ENCODE peak calls at places on chromosomes 11 and 22, in nine cellular contexts. U is nephron progenitor cell, F is foreskin keratinocyte, L is kidney, Z is Peyer's patch, V is endothelial cell of umbilical vein, B is GM13977, H is lower leg skin, T is body of pancreas. Y is an unnamed sample.

GRCh38 chr11:59545179-59546020 is 34.1 kb downstream of the OR4D9 start:
- DNase-seq in U (no peak), F (no peak), L (no peak), Z (no peak), V (peak), B (no peak), H (no peak), T (no peak), Y (no peak)

GRCh38 chr11:19199766-19200165 is 2.0 kb downstream of the CSRP3 start:
- DNase-seq in U (no peak), F (no peak), L (no peak), Z (no peak), V (peak), B (no peak), H (no peak), T (no peak), Y (no peak)

GRCh38 chr11:18974192-18974591 is 35.0 kb upstream of the MRGPRX1 start:
- DNase-seq in U (no peak), F (no peak), L (no peak), Z (no peak), V (no peak), B (no peak), H (no peak), T (no peak), Y (no peak)

GRCh38 chr11:86919557-86920210 is 35.5 kb downstream of the FZD4 start:
- DNase-seq in U (no peak), F (no peak), L (no peak), Z (no peak), V (peak), B (peak), H (no peak), T (no peak), Y (peak)

GRCh38 chr11:65639623-65640482 is 2.0 kb downstream of the SIPA1 start:
- DNase-seq in U (no peak), F (no peak), L (peak), Z (no peak), V (peak), B (peak), H (no peak), T (no peak), Y (peak)

GRCh38 chr22:39997939-39998726 is 3.4 kb downstream of the FAM83F start:
- DNase-seq in U (peak), F (no peak), L (peak), Z (peak), V (peak), B (no peak), H (no peak), T (peak), Y (no peak)

GRCh38 chr11:126589492-126589803 is 234.0 kb downstream of the ST3GAL4 start:
- DNase-seq in U (no peak), F (no peak), L (no peak), Z (no peak), V (no peak), B (no peak), H (no peak), T (no peak), Y (no peak)

GRCh38 chr11:59174664-59175033 is 2.7 kb downstream of the DTX4 start:
- DNase-seq in U (no peak), F (peak), L (no peak), Z (peak), V (no peak), B (no peak), H (no peak), T (no peak), Y (no peak)

GRCh38 chr22:25546242-25546641 is 18.2 kb upstream of the GRK3 start:
- DNase-seq in U (no peak), F (no peak), L (no peak), Z (no peak), V (no peak), B (no peak), H (no peak), T (no peak), Y (no peak)

GRCh38 chr22:31127181-31127772 is 4.5 kb downstream of the INPP5J start:
- DNase-seq in U (no peak), F (no peak), L (no peak), Z (no peak), V (no peak), B (no peak), H (no peak), T (no peak), Y (peak)

GRCh38 chr11:70111269-70112016 is 33.3 kb downstream of the ANO1 start:
- DNase-seq in U (peak), F (no peak), L (peak), Z (peak), V (no peak), B (no peak), H (peak), T (peak), Y (no peak)

GRCh38 chr11:62664405-62665074 is 470 bp downstream of the C11orf98 start:
- DNase-seq in U (peak), F (peak), L (peak), Z (no peak), V (no peak), B (peak), H (no peak), T (peak), Y (peak)

GRCh38 chr11:96464695-96465307 is 75.0 kb downstream of the JRKL start:
- DNase-seq in U (peak), F (no peak), L (no peak), Z (no peak), V (peak), B (peak), H (no peak), T (no peak), Y (no peak)

GRCh38 chr22:47209077-47209514 is 446.6 kb downstream of the TBC1D22A start:
- DNase-seq in U (no peak), F (no peak), L (peak), Z (peak), V (no peak), B (no peak), H (peak), T (peak), Y (no peak)

GRCh38 chr22:40951795-40952602 is 821 bp downstream of the RBX1 start:
- DNase-seq in U (no peak), F (peak), L (no peak), Z (no peak), V (no peak), B (peak), H (no peak), T (no peak), Y (peak)

GRCh38 chr11:35615911-35616900 is 2.1 kb upstream of the FJX1 start:
- DNase-seq in U (no peak), F (no peak), L (no peak), Z (no peak), V (peak), B (peak), H (no peak), T (no peak), Y (peak)

GRCh38 chr11:82733444-82734119 is at the start of gene FAM181B:
- DNase-seq in U (peak), F (no peak), L (peak), Z (peak), V (peak), B (no peak), H (peak), T (peak), Y (peak)

GRCh38 chr11:69374110-69374981 is 80.4 kb downstream of the MYEOV start:
- DNase-seq in U (no peak), F (no peak), L (peak), Z (peak), V (peak), B (no peak), H (peak), T (peak), Y (no peak)

GRCh38 chr11:46361283-46362145 is 14.3 kb downstream of the DGKZ start:
- DNase-seq in U (peak), F (no peak), L (peak), Z (no peak), V (peak), B (peak), H (peak), T (no peak), Y (peak)

GRCh38 chr11:105937738-105938137 is 84.3 kb downstream of the MSANTD4 start:
- DNase-seq in U (no peak), F (no peak), L (no peak), Z (no peak), V (peak), B (no peak), H (no peak), T (no peak), Y (no peak)

GRCh38 chr11:12434255-12434654 is 56.9 kb downstream of the PARVA start:
- DNase-seq in U (no peak), F (no peak), L (no peak), Z (no peak), V (no peak), B (no peak), H (no peak), T (no peak), Y (no peak)

GRCh38 chr11:21861314-21861713 is 331.6 kb upstream of the ANO5 start:
- DNase-seq in U (no peak), F (no peak), L (no peak), Z (no peak), V (no peak), B (no peak), H (no peak), T (no peak), Y (no peak)

GRCh38 chr11:85827768-85828639 is 17.1 kb upstream of the SYTL2 start:
- DNase-seq in U (no peak), F (no peak), L (no peak), Z (no peak), V (peak), B (no peak), H (no peak), T (no peak), Y (peak)

GRCh38 chr22:50260801-50261614 is 475 bp downstream of the MAPK12 start:
- DNase-seq in U (peak), F (no peak), L (no peak), Z (no peak), V (peak), B (peak), H (no peak), T (no peak), Y (peak)

GRCh38 chr11:28461846-28462245 is 353.7 kb downstream of the METTL15 start:
- DNase-seq in U (no peak), F (no peak), L (no peak), Z (no peak), V (peak), B (no peak), H (no peak), T (no peak), Y (no peak)

DNA sequence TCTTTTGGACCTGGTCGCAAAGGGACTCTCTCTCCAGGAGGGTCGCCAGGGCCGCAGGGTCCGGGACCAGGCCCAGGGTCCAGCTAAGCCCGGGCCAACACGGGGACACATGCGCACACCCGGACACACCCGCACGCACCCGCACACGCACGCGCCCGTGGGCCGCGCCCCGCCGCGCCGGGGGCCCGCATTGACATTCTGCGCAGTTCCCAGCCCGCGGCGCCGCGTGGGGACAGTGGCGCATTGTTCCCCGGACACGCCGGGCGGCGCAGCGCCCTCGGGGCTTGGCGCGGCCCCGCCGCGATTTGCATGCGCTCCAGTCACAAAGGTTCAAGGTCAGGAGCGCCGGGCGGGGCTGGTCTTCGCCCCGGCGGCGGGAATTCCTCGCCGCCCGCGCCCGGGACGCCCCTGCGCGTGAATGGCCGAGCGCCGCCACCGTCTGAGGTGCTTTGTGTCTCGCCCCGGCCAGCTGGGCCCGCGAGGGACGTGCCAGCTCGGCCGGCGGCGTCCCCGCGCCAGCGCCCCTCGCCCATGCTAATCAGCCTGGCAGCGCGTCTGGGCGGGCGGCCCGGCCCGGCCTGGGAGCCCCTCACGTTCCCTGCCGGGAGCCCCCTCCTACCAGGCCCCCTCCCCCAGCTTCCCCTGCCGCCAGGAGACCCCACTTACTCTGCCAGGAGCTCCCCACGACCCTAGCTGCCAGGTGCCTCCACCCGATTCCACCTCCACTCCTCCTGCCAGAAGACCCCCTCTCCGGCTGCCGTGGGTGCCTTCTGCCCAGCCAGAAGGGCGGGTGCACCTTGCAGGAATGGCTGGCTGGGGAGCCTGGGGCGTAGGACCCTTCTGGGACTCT is 50.5 kb upstream of the WNT7B start:
- DNase-seq in U (peak), F (no peak), L (peak), Z (peak), V (no peak), B (no peak), H (no peak), T (peak), Y (no peak)
- TF ChIP-seq CTCF in U (no peak), F (peak), L (peak), Z (no peak), V (no peak), B (no peak), H (no peak), T (no peak), Y (no peak)

DNA sequence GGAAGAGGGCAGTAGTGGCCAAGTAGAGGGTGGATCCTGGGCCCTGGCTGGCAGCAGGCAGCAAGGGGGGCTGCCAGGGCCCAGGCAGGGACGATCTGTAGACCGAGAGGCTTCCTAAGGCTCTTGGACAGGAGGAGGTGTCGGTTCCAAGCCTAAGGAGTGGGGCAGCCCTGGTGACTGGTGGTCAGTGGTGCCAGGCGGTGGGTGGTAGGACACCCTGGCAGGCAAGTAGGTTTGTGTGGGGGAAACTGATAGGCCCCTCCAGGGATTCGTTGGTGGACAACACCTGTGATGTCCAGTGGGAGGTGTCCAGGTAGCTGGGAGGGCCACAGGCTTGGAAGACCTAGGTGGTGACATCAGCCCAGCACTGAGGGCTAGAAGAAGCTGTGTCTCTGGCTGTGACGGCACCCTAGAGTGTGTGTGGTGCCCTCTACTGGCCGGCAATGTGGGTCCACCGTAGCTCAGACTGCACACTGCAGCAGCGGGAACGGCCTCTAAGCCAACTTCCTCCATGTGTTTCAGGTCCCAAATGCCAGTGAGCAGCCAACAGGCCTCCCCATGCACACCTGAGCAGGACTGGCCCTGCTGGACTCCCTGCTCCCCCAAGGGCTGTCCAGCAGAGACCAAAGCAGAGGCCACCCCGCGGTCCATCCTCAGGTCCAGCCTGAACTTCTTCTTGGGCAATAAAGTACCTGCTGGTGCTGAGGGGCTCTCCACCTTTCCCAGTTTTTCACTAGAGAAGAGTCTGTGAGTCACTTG is 9.4 kb upstream of the SAMM50 start:
- DNase-seq in U (peak), F (no peak), L (no peak), Z (peak), V (peak), B (peak), H (no peak), T (peak), Y (peak)
- TF ChIP-seq CTCF in U (peak), F (peak), L (peak), Z (no peak), V (peak), B (peak), H (no peak), T (peak), Y (peak)

DNA sequence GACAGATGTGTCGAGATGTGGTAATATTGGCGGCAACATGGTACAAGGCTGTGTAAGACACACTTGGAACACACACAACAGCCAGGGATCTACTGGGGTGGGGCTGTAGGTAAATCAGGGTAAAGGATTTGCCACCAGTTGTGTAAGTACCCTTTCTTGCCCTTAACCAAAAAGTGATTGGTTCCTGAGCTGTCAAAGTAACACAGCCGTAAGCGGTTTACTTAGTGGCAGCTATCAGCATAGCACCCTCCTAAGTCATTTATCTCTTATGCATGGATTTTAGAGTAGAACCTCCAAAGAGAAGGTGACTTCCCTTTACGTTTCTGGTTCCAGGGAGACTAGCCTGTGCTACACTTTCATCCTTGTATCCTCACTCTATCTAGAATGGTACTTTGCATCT is 57.2 kb downstream of the SPECC1L start:
- DNase-seq in U (no peak), F (no peak), L (no peak), Z (no peak), V (no peak), B (no peak), H (no peak), T (no peak), Y (no peak)
- TF ChIP-seq CTCF in U (no peak), F (no peak), L (no peak), Z (no peak), V (no peak), B (no peak), H (no peak), T (no peak), Y (no peak)

DNA sequence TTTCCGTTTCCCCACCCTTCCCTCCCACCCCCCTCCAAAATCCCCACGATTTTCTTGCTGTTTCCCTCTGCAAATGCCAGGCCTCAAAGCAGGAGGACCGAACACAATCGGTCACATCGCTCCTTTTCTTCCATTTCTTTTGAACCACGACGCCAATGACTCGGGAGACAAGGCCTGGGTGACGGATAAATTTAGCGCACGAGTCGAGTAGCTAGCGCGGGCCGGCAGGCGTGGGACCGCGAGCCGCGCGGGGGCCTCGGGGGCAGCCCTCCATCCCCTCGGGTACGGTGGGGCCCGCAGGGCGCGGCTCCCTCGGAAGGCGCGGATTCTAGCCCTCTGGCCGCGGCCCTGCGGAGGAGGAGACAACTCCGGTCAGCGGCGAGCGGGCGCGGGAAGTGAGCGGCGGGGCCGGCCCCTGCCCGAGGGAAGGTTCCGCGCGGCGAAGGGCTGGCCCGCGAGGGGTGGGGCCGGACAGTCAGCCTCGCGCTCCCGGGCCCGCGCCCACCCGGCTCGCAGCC is 413 bp downstream of the JOSD1 start:
- DNase-seq in U (peak), F (no peak), L (peak), Z (peak), V (no peak), B (no peak), H (no peak), T (peak), Y (peak)
- TF ChIP-seq CTCF in U (no peak), F (no peak), L (no peak), Z (no peak), V (no peak), B (no peak), H (no peak), T (no peak), Y (no peak)

DNA sequence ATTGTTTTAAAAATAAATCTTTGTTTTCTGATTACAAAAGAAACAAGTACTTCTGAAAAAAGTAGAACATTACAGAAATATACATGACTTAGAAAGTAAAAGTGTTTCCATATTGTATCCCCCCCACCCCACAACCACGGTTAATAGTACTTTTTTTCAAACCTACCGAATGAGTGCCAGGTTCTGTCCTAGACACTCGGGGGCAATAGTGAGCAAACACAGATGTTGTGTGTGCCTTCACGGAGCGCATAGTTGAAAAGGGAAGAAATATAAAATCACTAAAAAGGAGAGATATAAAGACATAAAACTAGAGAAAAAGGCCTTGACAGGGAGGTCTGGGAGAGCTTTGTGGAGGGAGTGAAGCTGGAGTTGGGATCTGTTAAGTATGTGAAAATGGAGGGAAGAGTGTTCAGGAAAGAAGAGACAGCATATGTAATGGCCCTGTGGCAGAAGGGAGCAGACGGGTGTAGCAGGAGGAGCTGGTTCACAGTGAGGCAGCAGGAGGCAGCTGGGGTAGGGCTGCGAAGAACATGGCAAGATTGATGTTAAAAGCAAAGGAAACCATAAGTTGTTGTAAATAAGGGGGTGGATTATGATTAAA is 42.1 kb upstream of the ALX4 start:
- DNase-seq in U (no peak), F (no peak), L (no peak), Z (no peak), V (no peak), B (no peak), H (no peak), T (no peak), Y (no peak)
- TF ChIP-seq CTCF in U (no peak), F (peak), L (no peak), Z (no peak), V (no peak), B (no peak), H (no peak), T (no peak), Y (no peak)

GRCh38 chr11:1167751-1168231 is 10.0 kb downstream of the MUC5AC start:
- DNase-seq in U (no peak), F (no peak), L (peak), Z (peak), V (no peak), B (no peak), H (peak), T (no peak), Y (no peak)

GRCh38 chr11:1167256-1167655 is 9.5 kb downstream of the MUC5AC start:
- DNase-seq in U (no peak), F (no peak), L (peak), Z (peak), V (no peak), B (no peak), H (peak), T (no peak), Y (no peak)

GRCh38 chr11:1163911-1164735 is 6.4 kb downstream of the MUC5AC start:
- DNase-seq in U (no peak), F (no peak), L (peak), Z (peak), V (no peak), B (peak), H (peak), T (no peak), Y (no peak)

GRCh38 chr11:1163321-1163910 is 5.7 kb downstream of the MUC5AC start:
- DNase-seq in U (no peak), F (no peak), L (peak), Z (peak), V (no peak), B (peak), H (peak), T (no peak), Y (no peak)

GRCh38 chr11:1165256-1166041 is 7.7 kb downstream of the MUC5AC start:
- DNase-seq in U (no peak), F (no peak), L (peak), Z (peak), V (no peak), B (peak), H (peak), T (peak), Y (no peak)
- TF ChIP-seq CTCF in U (no peak), F (no peak), L (no peak), Z (no peak), V (no peak), B (no peak), H (no peak), T (no peak), Y (no peak)